ENCODE peak calls at places on chromosomes 7 and 10, in four cellular contexts. O is body of pancreas, C is A549, J is cardiac muscle cell. V is an unnamed sample.

GRCh38 chr10:3099291-3100092 is 32.1 kb downstream of the PFKP start:
- DNase-seq in C (no peak), J (no peak), O (no peak), V (no peak)

GRCh38 chr10:6151087-6151977 is 51.4 kb upstream of the PFKFB3 start:
- DNase-seq in O (peak; percentile 56), J (peak; percentile 70), C (peak; percentile 60), V (peak; percentile 28)

GRCh38 chr10:110074298-110074697 is 66.5 kb downstream of the ADD3 start:
- DNase-seq in J (peak; percentile 42), O (no peak), C (no peak), V (no peak)

GRCh38 chr10:82866424-82867020 is 991.5 kb downstream of the NRG3 start:
- DNase-seq in O (no peak), C (no peak), J (no peak), V (no peak)

GRCh38 chr10:104502907-104503306 is 138.2 kb upstream of the SORCS3 start:
- DNase-seq in O (no peak), J (no peak), C (no peak), V (no peak)

GRCh38 chr7:22251284-22251683 is 105.7 kb downstream of the RAPGEF5 start:
- DNase-seq in C (no peak), J (no peak), O (peak; percentile 16), V (no peak)

GRCh38 chr10:69734797-69735468 is 66.8 kb upstream of the COL13A1 start:
- DNase-seq in C (no peak), J (no peak), O (no peak), V (no peak)

GRCh38 chr10:18879284-18879683 is 169.3 kb upstream of the MALRD1 start:
- DNase-seq in O (no peak), C (no peak), J (no peak), V (no peak)

GRCh38 chr10:107104026-107104652 is 60.4 kb downstream of the SORCS1 start:
- DNase-seq in O (no peak), J (peak; percentile 83), C (no peak), V (no peak)

GRCh38 chr10:351770-352318 is 216.6 kb downstream of the ZMYND11 start:
- DNase-seq in J (no peak), C (no peak), O (no peak), V (no peak)

GRCh38 chr7:42790196-42790595 is 121.7 kb downstream of the C7orf25 start:
- DNase-seq in C (no peak), J (no peak), O (no peak), V (no peak)

GRCh38 chr7:80467069-80467468 is 44.8 kb downstream of the GNAT3 start:
- DNase-seq in C (no peak), O (no peak), J (peak; percentile 49), V (no peak)

GRCh38 chr10:62323751-62324150 is 50.4 kb upstream of the ZNF365 start:
- DNase-seq in C (no peak), J (no peak), O (no peak), V (no peak)

GRCh38 chr7:18458830-18459229 is 36.7 kb upstream of the HDAC9 start:
- DNase-seq in C (no peak), O (no peak), J (no peak), V (no peak)

GRCh38 chr10:80289451-80290287 is at the start of gene MAT1A:
- DNase-seq in O (peak; percentile 81), C (no peak), J (peak; percentile 55), V (no peak)

GRCh38 chr10:119131512-119132240 is 27.8 kb downstream of the DENND10 start:
- DNase-seq in J (no peak), O (no peak), C (no peak), V (peak; percentile 37)

GRCh38 chr7:34190299-34190698 is 285.0 kb downstream of the BMPER start:
- DNase-seq in J (no peak), C (no peak), O (no peak), V (no peak)

DNA sequence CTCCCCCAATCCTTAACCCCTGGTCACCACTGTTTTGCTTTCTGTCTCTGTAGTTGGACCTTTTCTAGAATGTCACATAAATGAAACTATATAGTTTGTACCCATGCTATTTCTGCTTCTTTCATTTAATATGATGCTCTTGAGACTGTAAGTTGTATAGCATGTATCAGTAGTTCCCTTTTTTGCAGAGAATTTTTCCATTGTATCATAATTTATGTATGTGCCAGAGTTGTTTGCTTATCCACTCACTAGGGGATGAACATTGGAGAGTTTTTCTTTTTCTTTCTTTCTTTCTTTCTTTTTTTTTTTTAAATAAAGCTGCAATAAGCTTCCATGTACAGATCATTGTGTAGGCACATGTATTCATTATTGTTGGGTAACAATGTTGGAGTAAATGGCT is 544.8 kb downstream of the CNTNAP2 start:
- DNase-seq in O (no peak), J (no peak), C (no peak), V (no peak)
- TF ChIP-seq CTCF in O (no peak), J (no peak), C (no peak), V (no peak)

GRCh38 chr7:66125052-66125694 is 10.5 kb downstream of the CRCP start:
- DNase-seq in C (no peak), O (no peak), J (no peak), V (no peak)
- H3K4me3 ChIP-seq in C (no peak overlapping the region), O (no peak overlapping the region), J (no peak overlapping the region), V (no peak overlapping the region)

DNA sequence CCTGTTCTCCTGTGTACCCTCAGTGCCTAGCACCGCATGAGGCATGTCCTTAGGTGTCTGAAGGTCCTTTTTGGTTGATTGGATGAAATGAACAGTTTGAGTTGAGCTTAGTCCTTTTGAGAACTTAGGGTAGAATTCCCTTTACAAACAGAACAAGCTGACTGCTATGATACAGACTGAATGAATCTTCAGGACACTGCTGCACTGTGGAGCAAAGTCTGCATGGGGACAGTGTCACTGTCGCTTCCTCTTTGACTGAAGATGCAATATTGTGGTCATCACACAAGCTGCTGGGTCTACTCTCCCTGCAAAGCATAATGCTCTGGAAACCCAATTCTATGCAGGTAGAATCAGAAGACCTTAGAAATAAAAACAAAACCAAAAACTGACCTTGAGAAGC is 8.6 kb upstream of the PLAU start:
- DNase-seq in O (no peak), J (no peak), C (no peak), V (no peak)
- H3K27ac ChIP-seq in O (no peak overlapping the region), J (no peak overlapping the region), C (peak overlapping the region; percentile 29), V (no peak overlapping the region)

GRCh38 chr7:106568680-106569499 is 92.1 kb downstream of the CCDC71L start:
- DNase-seq in J (no peak), O (peak; percentile 16), C (no peak), V (peak; percentile 18)
- TF ChIP-seq CTCF in J (no peak), O (no peak), C (no peak), V (no peak)

DNA sequence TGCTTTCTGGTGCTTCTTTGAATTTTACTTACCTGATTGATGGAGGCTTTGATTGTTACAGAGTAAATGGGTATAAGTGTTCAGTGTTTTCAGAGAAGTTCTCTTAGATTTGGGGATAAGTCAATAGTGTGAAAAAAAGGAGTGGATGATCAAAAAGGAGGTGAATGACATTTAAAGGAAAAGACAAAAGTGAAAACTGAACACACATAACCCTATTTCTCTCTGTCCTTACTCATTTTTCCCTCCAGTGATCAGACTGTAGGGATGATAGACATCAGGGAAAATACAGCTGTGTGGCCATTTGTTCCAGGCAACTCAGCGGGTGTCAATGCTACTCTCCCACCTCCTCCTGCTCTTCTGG is 278 bp downstream of the CPA2 start:
- DNase-seq in C (no peak), O (no peak), J (no peak), V (no peak)
- H3K4me3 ChIP-seq in C (no peak overlapping the region), O (peak overlapping the region; percentile 30), J (no peak overlapping the region), V (no peak overlapping the region)